ENCODE peak calls at places on chromosome X, in ten cellular contexts. O is right cardiac atrium, L is fibroblast of the aortic adventitia, W is astrocyte, A is H7, I is OCI-LY7, H is thyroid gland, Q is upper lobe of left lung, J is retinal pigment epithelial cell, K is suprapubic skin. R is an unnamed sample.

GRCh38 chrX:13855689-13856425 is 39.0 kb upstream of the GPM6B start:
- DNase-seq in O (no peak), L (peak), W (peak), A (no peak), I (no peak), H (no peak), Q (no peak), J (no peak), K (no peak), R (no peak)

GRCh38 chrX:100368167-100368566 is 41.9 kb downstream of the PCDH19 start:
- DNase-seq in O (no peak), L (no peak), W (no peak), A (peak), I (peak), H (no peak), Q (no peak), J (no peak), K (no peak), R (peak)

GRCh38 chrX:48558270-48558669 is 16.0 kb upstream of the RBM3 start:
- DNase-seq in O (no peak), L (peak), W (peak), A (no peak), I (no peak), H (no peak), Q (no peak), J (no peak), K (no peak), R (peak)

GRCh38 chrX:30577362-30577961 is at the start of gene TASL:
- DNase-seq in O (no peak), L (no peak), W (no peak), A (no peak), I (peak), H (no peak), Q (no peak), J (no peak), K (no peak), R (no peak)

GRCh38 chrX:46648660-46649059 is 75.1 kb downstream of the CHST7 start:
- DNase-seq in O (no peak), L (no peak), W (no peak), A (no peak), I (no peak), H (peak), Q (no peak), J (no peak), K (no peak), R (no peak)

GRCh38 chrX:71081348-71082148 is 13.4 kb upstream of the SNX12 start:
- DNase-seq in O (no peak), L (peak), W (peak), A (no peak), I (no peak), H (no peak), Q (no peak), J (no peak), K (no peak), R (peak)

GRCh38 chrX:134572816-134573682 is 85.2 kb downstream of the PLAC1 start:
- DNase-seq in O (no peak), L (no peak), W (peak), A (no peak), I (no peak), H (no peak), Q (no peak), J (no peak), K (no peak), R (peak)

GRCh38 chrX:148811236-148811635 is 310.8 kb downstream of the AFF2 start:
- DNase-seq in O (no peak), L (peak), W (peak), A (no peak), I (no peak), H (no peak), Q (no peak), J (no peak), K (no peak), R (peak)

DNA sequence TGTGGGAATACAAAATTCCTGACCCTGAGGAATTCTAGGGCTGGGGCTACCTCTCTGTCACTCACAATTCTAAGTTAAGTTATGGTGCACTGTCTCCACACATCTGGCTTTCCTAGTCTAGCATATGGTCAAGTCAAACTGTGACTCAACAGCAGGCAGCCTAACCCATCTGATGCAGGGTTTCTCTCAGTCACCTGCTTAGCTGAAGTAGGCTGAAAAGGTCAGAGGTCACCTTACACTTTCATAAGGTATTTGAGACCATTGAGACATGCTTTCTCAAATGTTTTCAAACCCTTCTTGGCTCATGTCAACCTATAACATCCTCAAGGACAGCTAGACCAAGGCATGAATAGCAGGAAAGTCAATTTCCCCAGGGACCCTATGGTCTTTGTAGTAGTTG is 196.5 kb upstream of the STK26 start:
- DNase-seq in O (no peak), L (no peak), W (no peak), A (no peak), I (no peak), H (no peak), Q (no peak), J (no peak), K (no peak), R (no peak)
- H3K4me3 ChIP-seq in O (no peak), L (no peak), W (no peak), A (no peak), I (no peak), H (no peak), Q (no peak), J (no peak), K (no peak), R (no peak)

GRCh38 chrX:51742586-51742985 is 656 bp upstream of the GSPT2 start:
- DNase-seq in O (no peak), L (no peak), W (no peak), A (peak), I (no peak), H (no peak), Q (no peak), J (no peak), K (no peak), R (no peak)
- H3K4me3 ChIP-seq in O (peak), L (peak), W (no peak), A (no peak), I (peak), H (no peak), Q (no peak), J (no peak), K (peak), R (no peak)

DNA sequence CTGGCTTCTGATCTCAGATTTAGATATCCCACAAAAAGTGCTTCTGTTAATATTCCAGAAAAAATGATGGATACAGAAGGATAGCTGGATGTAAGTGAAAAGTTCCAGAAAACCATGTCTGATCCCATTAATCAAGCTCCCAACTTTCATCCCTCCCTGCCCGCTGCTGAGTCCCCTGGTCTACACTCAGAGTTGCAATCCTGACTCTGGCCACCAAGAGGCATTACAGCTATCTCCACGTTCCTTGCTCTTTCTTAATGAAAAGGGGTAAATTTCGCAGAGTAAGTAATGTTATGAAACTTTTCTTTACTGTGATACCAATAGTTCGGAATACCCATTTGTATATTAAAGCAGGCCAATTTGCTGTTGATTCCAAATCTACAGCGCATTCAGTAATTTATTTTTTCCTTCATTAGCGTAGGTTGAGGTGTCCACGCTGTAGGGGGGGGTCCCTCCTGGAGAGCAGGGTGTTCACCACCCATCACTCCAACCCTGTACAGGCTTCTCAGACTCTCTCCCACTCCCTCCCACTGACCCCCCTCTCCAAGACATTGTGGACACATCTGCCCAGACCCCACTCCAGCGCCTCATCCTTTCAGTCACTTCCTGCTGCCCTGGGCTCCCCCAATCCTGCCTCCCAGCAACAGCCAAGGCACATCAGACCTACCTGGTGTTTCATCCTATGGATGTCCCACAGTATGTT is 55.1 kb downstream of the RAB40A start:
- DNase-seq in O (no peak), L (peak), W (peak), A (peak), I (peak), H (peak), Q (no peak), J (no peak), K (no peak), R (peak)
- H3K4me3 ChIP-seq in O (peak), L (peak), W (no peak), A (no peak), I (peak), H (no peak), Q (peak), J (no peak), K (peak), R (no peak)

DNA sequence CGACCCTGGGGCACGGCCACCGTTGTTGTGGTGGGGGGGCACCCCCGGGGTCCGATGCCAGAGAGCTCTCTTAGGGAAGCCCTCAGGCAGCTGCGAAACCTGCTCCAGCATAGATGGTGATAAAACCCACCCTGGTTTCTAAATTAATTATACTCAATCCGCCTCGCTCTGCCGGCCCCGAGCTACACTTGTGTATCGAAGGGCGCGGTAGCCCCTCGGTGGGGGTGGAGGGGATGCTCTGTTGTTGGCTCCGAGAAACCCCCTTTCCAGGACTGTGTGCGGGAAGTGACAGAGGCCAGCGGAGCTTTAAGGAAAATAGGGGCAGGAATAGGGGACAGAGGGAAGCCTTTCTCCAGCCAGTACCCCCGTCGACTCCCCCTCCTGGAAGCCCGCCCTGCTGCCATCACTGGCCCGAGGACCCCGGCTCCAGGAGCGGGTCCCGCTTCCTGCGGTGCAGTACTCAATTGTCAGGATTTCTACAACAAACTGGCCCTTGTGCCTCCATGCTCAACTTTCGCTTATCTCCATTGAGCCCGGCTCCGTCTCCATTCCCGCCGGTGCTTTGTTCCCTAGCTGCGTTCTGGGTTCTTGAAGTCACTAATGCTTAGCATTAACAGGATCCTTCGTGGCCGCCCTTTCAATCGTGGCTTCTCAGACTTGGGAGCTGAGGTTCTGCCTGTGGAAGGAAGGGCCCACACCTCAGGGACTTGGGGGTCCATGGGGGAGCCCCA is 408.2 kb downstream of the BCOR start:
- DNase-seq in O (peak), L (no peak), W (no peak), A (peak), I (no peak), H (no peak), Q (no peak), J (no peak), K (no peak), R (no peak)
- H3K4me3 ChIP-seq in O (peak), L (peak), W (peak), A (peak), I (no peak), H (peak), Q (peak), J (peak), K (peak), R (peak)

GRCh38 chrX:112840382-112841113 is at the start of gene AMOT:
- DNase-seq in O (peak), L (peak), W (peak), A (peak), I (peak), H (peak), Q (peak), J (no peak), K (peak), R (peak)
- H3K4me3 ChIP-seq in O (peak), L (peak), W (peak), A (peak), I (peak), H (peak), Q (peak), J (peak), K (peak), R (peak)

R was measured in bronchial epithelial cell.